ENCODE peak calls at places on chromosomes 4 and X, in eight cellular contexts. Z, L, S, Y, B, D, M and F are unnamed samples.

GRCh38 chr4:34720563-34720962 is 1523.8 kb downstream of the ARAP2 start:
- DNase-seq in Z (peak; percentile 17), L (no peak), S (no peak), Y (peak; percentile 3), B (no peak), D (no peak), M (no peak), F (no peak)

GRCh38 chrX:95076449-95076848 is 1402.4 kb downstream of the FAM133A start:
- DNase-seq in Z (peak; percentile 26), L (no peak), S (no peak), Y (no peak), B (no peak), D (no peak), M (no peak), F (no peak)

GRCh38 chr4:16294455-16294854 is 68.2 kb upstream of the TAPT1 start:
- DNase-seq in Z (no peak), L (no peak), S (no peak), Y (no peak), B (no peak), D (no peak), M (no peak), F (no peak)

GRCh38 chr4:62528874-62529273 is 1328.7 kb downstream of the ADGRL3 start:
- DNase-seq in Z (no peak), L (no peak), S (no peak), Y (no peak), B (no peak), D (no peak), M (no peak), F (no peak)

GRCh38 chr4:42787071-42787463 is 105.4 kb upstream of the GRXCR1 start:
- DNase-seq in Z (no peak), L (no peak), S (no peak), Y (no peak), B (no peak), D (no peak), M (no peak), F (no peak)

GRCh38 chr4:23169598-23170311 is 477.0 kb downstream of the GBA3 start:
- DNase-seq in Z (no peak), L (no peak), S (no peak), Y (no peak), B (no peak), D (no peak), M (no peak), F (no peak)

GRCh38 chrX:136353519-136354095 is 52.8 kb downstream of the ADGRG4 start:
- DNase-seq in Z (no peak), L (no peak), S (no peak), Y (no peak), B (no peak), D (no peak), M (no peak), F (no peak)

GRCh38 chr4:153939570-153939969 is 150.7 kb upstream of the SFRP2 start:
- DNase-seq in Z (no peak), L (no peak), S (no peak), Y (no peak), B (no peak), D (no peak), M (no peak), F (no peak)

GRCh38 chr4:5785806-5786680 is 75.0 kb downstream of the EVC start:
- DNase-seq in Z (no peak), L (peak; percentile 19), S (peak; percentile 39), Y (no peak), B (no peak), D (no peak), M (peak; percentile 21), F (no peak)

GRCh38 chr4:63906660-63907146 is 502.5 kb downstream of the TECRL start:
- DNase-seq in Z (no peak), L (no peak), S (no peak), Y (no peak), B (no peak), D (no peak), M (no peak), F (no peak)

GRCh38 chr4:123120473-123120872 is 198.1 kb upstream of the NUDT6 start:
- DNase-seq in Z (no peak), L (no peak), S (no peak), Y (no peak), B (no peak), D (no peak), M (no peak), F (no peak)

GRCh38 chr4:55830741-55831140 is 11.2 kb downstream of the EXOC1L start:
- DNase-seq in Z (no peak), L (no peak), S (no peak), Y (no peak), B (no peak), D (no peak), M (no peak), F (no peak)

GRCh38 chr4:55826986-55827385 is 7.4 kb downstream of the EXOC1L start:
- DNase-seq in Z (no peak), L (no peak), S (no peak), Y (no peak), B (no peak), D (no peak), M (no peak), F (no peak)

GRCh38 chr4:55827582-55827981 is 8.0 kb downstream of the EXOC1L start:
- DNase-seq in Z (no peak), L (no peak), S (no peak), Y (no peak), B (no peak), D (no peak), M (no peak), F (no peak)

GRCh38 chr4:55834086-55834795 is 14.7 kb downstream of the EXOC1L start:
- DNase-seq in Z (no peak), L (no peak), S (no peak), Y (no peak), B (no peak), D (no peak), M (no peak), F (no peak)

GRCh38 chr4:55830048-55830447 is 10.5 kb downstream of the EXOC1L start:
- DNase-seq in Z (no peak), L (no peak), S (no peak), Y (no peak), B (no peak), D (no peak), M (no peak), F (no peak)
- TF ChIP-seq CTCF in Z (no peak), L (no peak), S (no peak), Y (no peak), B (no peak), D (no peak), M (no peak), F (no peak)

GRCh38 chrX:7074908-7075204 is 72.7 kb upstream of the STS start:
- DNase-seq in Z (no peak), L (no peak), S (no peak), Y (no peak), B (no peak), D (no peak), M (no peak), F (no peak)

GRCh38 chrX:7072856-7073255 is 74.7 kb upstream of the STS start:
- DNase-seq in Z (no peak), L (no peak), S (no peak), Y (no peak), B (no peak), D (no peak), M (no peak), F (no peak)

GRCh38 chrX:7076245-7076661 is 71.3 kb upstream of the STS start:
- DNase-seq in Z (no peak), L (peak; percentile 4), S (peak; percentile 66), Y (no peak), B (no peak), D (no peak), M (no peak), F (no peak)

GRCh38 chrX:7073336-7073735 is 74.2 kb upstream of the STS start:
- DNase-seq in Z (no peak), L (no peak), S (no peak), Y (no peak), B (no peak), D (no peak), M (no peak), F (no peak)

DNA sequence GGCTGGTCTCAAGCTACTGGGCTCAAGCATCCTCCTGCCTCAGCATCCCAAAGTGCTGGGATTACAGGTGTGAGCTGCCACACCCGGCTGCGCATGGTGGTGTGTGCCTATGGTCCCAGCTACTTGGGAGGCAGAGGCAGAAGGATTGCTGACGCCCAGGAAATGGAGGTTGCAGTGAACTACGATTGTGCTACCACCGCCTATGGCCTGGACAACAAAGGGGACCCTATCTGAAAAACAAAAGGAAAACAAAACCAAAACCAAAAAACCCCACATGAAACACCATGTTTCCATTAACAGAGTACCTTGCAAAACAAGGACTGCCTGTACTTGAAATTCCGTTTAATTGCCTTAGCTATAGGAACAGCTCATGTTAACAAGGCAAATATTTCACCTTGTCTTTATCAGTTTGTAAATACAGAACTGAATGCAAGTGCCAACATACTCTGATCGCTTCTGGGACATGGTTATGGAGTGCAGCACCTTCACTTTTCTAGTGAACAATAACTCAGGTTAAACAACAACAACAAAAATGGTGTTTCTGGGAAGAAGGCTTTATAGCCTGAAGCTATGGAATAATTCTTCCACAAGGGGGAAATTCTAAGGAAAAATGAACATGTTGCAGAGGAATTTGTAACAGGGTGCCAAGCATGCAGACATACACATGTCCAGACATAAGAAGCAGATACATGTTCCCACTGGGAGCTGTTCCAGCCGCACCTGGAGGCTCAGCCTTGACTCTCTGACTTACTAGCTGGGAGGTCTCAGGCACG is 73.2 kb upstream of the STS start:
- DNase-seq in Z (no peak), L (no peak), S (no peak), Y (no peak), B (no peak), D (no peak), M (no peak), F (no peak)
- TF ChIP-seq CTCF in Z (no peak), L (no peak), S (no peak), Y (no peak), B (no peak), D (no peak), M (peak; percentile 28), F (no peak)

DNA sequence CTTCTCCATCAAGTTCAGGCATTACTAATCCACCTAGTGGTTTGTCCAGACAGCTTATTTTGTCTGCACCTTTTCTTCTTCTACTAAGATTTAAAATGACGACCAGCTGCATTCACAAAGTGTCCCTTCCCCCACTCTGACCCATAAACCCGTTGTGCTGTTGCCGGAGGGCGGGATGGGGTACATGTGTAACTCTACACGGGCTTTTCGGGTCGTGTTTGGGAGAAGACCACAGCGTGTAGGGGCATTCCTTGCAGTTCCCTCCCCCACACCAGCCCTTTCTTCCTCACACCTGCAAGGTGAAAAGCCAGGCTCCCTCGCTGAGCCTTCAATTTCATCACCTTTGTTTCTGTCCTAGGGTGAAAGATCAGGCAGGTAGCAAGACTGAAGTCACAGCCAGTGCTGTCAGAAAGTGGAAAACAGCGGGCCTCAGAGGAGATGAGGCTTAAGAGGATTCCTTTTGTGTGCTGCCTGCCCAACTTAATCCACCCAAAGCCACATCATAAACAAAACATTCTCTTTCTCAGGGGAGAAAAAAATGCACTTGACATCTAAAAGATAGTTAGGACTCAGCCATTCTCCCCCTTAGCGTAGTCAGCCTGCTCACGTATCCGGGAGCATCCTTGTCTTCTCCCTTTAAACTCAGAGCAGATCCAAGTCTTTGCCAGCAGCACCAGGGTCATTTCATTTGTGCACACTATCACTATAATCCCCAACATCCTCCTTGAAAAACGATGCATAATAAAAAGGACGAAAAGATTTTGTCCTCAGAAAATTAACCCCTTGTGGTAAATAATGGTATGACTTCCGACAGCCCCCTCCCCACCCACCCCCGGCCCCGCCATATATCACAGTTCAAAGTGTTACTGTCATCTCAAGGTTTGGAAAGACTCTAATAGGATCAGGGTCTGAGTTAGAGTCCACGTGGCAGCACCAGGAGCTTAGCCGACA is 599.0 kb downstream of the RAB28 start:
- DNase-seq in Z (no peak), L (no peak), S (no peak), Y (no peak), B (no peak), D (no peak), M (no peak), F (no peak)
- TF ChIP-seq CTCF in Z (no peak), L (no peak), S (no peak), Y (no peak), B (no peak), D (no peak), M (no peak), F (no peak)

GRCh38 chr4:48779095-48779997 is 733 bp downstream of the FRYL start:
- DNase-seq in Z (peak; percentile 82), L (peak; percentile 64), S (peak; percentile 90), Y (peak; percentile 84), B (peak; percentile 64), D (peak; percentile 61), M (peak; percentile 92), F (peak; percentile 71)
- TF ChIP-seq CTCF in Z (peak; percentile 25), L (no peak), S (no peak), Y (no peak), B (no peak), D (no peak), M (peak; percentile 30), F (no peak)